ENCODE peak calls at places on chromosomes 5 and 9, in five cellular contexts. E is stomach, J is foreskin fibroblast, V is Caco-2, S is colonic mucosa. R is an unnamed sample.

GRCh38 chr5:158737536-158738027 is 362.1 kb downstream of the EBF1 start:
- DNase-seq in E (no peak), J (no peak), V (no peak), S (no peak), R (no peak)

GRCh38 chr5:129971684-129972083 is 67.4 kb downstream of the CHSY3 start:
- DNase-seq in E (no peak), J (no peak), V (no peak), S (no peak), R (no peak)

GRCh38 chr5:57243286-57244137 is 69.7 kb downstream of the GPBP1 start:
- DNase-seq in E (no peak), J (no peak), V (no peak), S (peak), R (no peak)

GRCh38 chr5:119049824-119050449 is 20.9 kb upstream of the DMXL1 start:
- DNase-seq in E (no peak), J (peak), V (no peak), S (no peak), R (no peak)

GRCh38 chr5:102627311-102627710 is 127.8 kb upstream of the PAM start:
- DNase-seq in E (no peak), J (no peak), V (no peak), S (no peak), R (no peak)

GRCh38 chr5:139100825-139101224 is 97.3 kb downstream of the SIL1 start:
- DNase-seq in E (no peak), J (peak), V (no peak), S (no peak), R (peak)

GRCh38 chr5:149697001-149697400 is 33.1 kb upstream of the PPARGC1B start:
- DNase-seq in E (no peak), J (no peak), V (no peak), S (no peak), R (no peak)

GRCh38 chr9:36744678-36745077 is 172.0 kb downstream of the MELK start:
- DNase-seq in E (no peak), J (no peak), V (no peak), S (no peak), R (no peak)

GRCh38 chr9:106869028-106869427 is 6.1 kb downstream of the ZNF462 start:
- DNase-seq in E (no peak), J (no peak), V (no peak), S (no peak), R (no peak)

GRCh38 chr9:127123239-127123935 is 952 bp upstream of the ANGPTL2 start:
- DNase-seq in E (peak), J (no peak), V (no peak), S (no peak), R (no peak)

GRCh38 chr5:163434410-163434866 is 3.0 kb upstream of the CCNG1 start:
- DNase-seq in E (peak), J (no peak), V (no peak), S (peak), R (no peak)

GRCh38 chr5:78835176-78835575 is 149.9 kb downstream of the ARSB start:
- DNase-seq in E (no peak), J (no peak), V (no peak), S (no peak), R (no peak)

GRCh38 chr5:173786296-173787187 is 101.6 kb upstream of the CPEB4 start:
- DNase-seq in E (no peak), J (no peak), V (no peak), S (no peak), R (no peak)

GRCh38 chr5:41532485-41532884 is 22.1 kb upstream of the PLCXD3 start:
- DNase-seq in E (no peak), J (no peak), V (no peak), S (no peak), R (no peak)

GRCh38 chr9:114459464-114459863 is 45.8 kb downstream of the WHRN start:
- DNase-seq in E (no peak), J (no peak), V (no peak), S (no peak), R (no peak)

GRCh38 chr9:15512204-15512603 is 1.4 kb upstream of the PSIP1 start:
- DNase-seq in E (no peak), J (no peak), V (no peak), S (no peak), R (no peak)

GRCh38 chr9:120878188-120879130 is 1.5 kb upstream of the PHF19 start:
- DNase-seq in E (no peak), J (no peak), V (no peak), S (no peak), R (no peak)
- H3K4me3 ChIP-seq in E (no peak), J (peak), V (peak), S (peak), R (no peak)

DNA sequence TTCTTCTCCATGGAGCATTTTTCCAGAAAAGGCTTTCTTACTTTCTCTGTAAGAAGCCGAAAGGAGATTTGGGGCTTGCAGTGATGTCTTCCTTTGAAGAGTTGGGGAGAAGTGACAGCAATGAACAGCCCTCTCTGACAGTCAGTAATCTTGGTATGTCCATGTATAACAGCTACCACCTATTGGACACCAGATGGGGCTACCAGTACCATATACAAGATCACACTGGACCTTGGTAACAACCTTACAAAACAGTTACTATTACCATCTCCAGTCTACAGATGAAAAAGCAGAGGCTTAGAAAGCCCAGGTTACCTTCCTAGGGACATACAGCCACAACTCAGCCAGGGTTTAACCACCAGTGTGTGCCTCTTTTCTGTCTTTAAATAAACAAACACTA is 272.7 kb upstream of the TRPC7 start:
- DNase-seq in E (no peak), J (no peak), V (no peak), S (no peak), R (no peak)
- TF ChIP-seq CTCF in E (no peak), J (no peak), V (peak), S (no peak), R (no peak)

GRCh38 chr5:43604699-43605098 is 1.7 kb downstream of the NNT start:
- DNase-seq in E (no peak), J (no peak), V (no peak), S (no peak), R (no peak)

GRCh38 chr5:43602456-43602817 is 543 bp upstream of the NNT start:
- DNase-seq in E (peak), J (peak), V (peak), S (peak), R (peak)

GRCh38 chr5:43603535-43604363 is 769 bp downstream of the NNT start:
- DNase-seq in E (peak), J (peak), V (no peak), S (peak), R (peak)

GRCh38 chr5:43602818-43603534 is at the start of gene NNT:
- DNase-seq in E (peak), J (peak), V (peak), S (peak), R (no peak)

DNA sequence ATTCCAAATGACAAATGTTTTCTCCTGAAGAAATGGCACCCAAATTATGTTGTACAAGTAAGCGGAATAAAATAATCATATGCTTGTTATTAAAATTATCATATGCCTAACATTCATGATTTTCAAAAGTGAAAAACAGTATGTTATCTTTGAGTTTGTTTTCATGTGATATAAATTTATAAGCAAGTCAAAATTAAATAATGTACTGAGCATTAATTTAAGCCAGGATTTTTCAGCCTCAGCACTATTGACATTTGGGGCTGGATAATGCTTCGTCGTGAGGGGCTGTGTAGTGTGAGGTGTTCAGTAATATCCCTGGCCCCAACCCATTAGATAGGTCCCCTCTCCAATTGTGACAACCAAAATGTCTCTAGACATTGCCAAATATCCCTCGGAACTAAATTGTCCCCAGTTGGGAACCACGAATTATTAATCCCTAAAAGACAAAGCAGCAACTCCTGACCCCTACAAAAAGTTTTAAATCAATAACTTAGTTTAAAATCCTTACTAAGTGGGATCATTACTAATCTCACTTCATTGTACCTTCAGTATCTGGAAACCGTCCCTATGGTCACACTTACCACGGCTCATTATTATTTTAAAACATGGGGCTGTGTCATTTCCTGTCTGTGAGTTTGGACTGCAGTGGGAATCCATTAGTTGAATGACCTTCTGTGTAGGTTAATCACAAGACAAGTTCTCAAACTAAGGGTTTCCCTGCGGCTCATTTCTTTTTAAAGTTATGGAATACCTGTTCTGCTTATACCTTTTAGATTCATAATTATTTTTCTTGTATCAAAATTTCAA is 1.3 kb upstream of the NNT start:
- DNase-seq in E (no peak), J (peak), V (no peak), S (no peak), R (no peak)
- H3K4me3 ChIP-seq in E (peak), J (peak), V (peak), S (peak), R (peak)

DNA sequence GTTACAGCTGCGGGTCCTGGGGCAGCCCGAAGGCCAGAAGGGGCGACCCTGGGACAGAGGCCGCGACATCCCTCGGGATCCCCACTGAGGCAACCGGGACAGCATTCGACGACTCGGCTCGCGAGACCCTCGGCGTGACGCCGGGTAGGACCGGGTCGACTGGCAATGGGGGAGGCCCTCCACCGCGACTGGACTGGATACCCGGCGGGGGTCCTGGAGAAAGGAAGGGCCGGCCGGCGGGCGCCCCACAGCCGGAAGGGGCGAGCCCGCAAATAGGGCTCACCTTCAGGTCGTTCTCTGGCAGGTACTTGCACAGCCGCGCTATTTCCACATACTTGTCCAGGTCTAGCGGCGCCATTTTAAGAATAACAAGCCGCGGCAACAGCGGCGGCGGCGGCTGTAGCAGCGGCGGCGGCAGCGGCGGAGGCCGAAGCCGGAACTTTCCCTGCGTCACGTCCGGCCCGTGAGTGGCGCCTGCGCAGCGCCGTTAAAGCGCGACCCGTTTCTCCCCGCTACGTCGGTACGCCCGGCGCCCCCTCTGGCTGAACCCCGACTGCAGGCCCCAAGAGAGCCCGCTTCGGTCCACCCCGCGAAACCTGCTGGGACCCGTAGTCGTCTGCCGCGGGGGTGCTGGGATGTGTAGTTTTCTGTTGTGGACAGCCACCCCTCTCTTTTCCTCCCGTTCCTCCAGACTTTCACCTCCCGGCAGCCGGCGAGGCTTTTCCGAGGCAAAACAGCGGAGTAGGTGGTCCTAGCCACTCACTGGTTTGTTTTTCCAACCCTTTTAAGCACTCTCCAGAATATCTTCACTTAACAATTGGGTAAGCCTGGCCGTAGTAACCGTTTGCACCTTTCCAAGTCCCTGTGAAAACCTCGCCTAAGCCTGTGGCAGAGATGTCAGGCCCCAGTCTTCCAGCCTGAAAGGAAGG is at the start of gene PPP6C:
- DNase-seq in E (peak), J (peak), V (peak), S (peak), R (peak)
- TF ChIP-seq CTCF in E (peak), J (peak), V (peak), S (peak), R (peak)

DNA sequence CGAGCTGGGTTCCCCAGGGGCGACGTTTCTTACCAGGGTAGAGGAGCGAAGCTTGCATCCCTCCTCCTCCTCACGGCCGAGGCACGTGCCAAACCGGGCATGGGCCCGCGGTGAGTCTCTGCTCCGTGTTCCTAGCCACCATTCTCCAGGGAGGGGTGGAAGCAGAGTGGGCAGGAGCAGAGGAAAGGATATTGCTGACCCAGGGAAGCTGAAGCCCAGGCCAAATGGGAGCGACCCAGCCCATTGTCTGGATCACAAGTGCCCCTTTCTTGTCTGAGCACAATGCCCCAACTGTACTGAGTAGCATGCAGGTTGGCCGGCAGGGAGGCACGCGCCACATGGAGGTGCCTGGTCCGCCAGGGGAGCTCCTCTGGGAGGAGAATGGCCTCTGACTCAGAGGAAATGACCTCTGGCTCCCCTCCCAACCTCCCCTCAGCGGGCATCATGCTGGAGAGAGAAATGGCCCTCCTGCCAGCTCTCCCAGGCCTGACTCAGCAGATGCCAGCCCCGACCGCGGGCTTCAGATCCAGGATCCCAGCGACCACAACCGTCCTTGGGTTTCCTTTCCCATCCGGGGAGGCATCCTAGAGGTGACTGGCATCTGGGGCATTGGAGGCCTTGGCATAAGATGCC is 1.1 kb downstream of the PRR7 start:
- DNase-seq in E (peak), J (peak), V (no peak), S (peak), R (peak)
- H3K4me3 ChIP-seq in E (peak), J (peak), V (peak), S (no peak), R (peak)

R was measured in HFF-Myc.